ENCODE peak calls at places on chromosome 10, in ten cellular contexts. X is effector memory CD4-positive, alpha-beta T cell; O is pancreas; U is esophagus muscularis mucosa; N is heart right ventricle; P is left ventricle myocardium inferior; Y is K562; G is uterus; R is CD8-positive, alpha-beta T cell; K is HCT116. A is an unnamed sample. For H3K36me3, the result is how much of the 10 kb centered on the place peaks cover.

GRCh38 chr10:122147731-122148130 is 123.4 kb upstream of the BTBD16 start:
- DNase-seq in G (peak), O (no peak), N (no peak), K (no peak), U (no peak), R (no peak), Y (no peak), P (no peak), X (no peak), A (no peak)

GRCh38 chr10:42638821-42639270 is 476 bp upstream of the ZNF33B start:
- DNase-seq in N (no peak), O (no peak), U (no peak), K (no peak), X (no peak), G (no peak), R (peak), Y (no peak), P (no peak), A (no peak)

GRCh38 chr10:131902691-131903090 is 1.9 kb downstream of the PPP2R2D start:
- DNase-seq in Y (no peak), O (no peak), X (no peak), R (no peak), U (no peak), N (no peak), K (no peak), P (no peak), G (no peak), A (no peak)

GRCh38 chr10:74822583-74823089 is 3.8 kb upstream of the KAT6B start:
- DNase-seq in X (no peak), Y (no peak), P (no peak), G (peak), N (no peak), U (no peak), O (no peak), K (no peak), R (no peak), A (no peak)

GRCh38 chr10:127310932-127311331 is 114.5 kb upstream of the INSYN2A start:
- DNase-seq in Y (no peak), R (no peak), G (no peak), O (no peak), N (no peak), K (no peak), X (no peak), P (no peak), U (no peak), A (no peak)

GRCh38 chr10:124168581-124168980 is 75.2 kb upstream of the CHST15 start:
- DNase-seq in G (no peak), R (no peak), Y (no peak), X (no peak), P (no peak), U (no peak), O (no peak), K (no peak), N (no peak), A (peak)

GRCh38 chr10:29160110-29160669 is 128.7 kb upstream of the LYZL1 start:
- DNase-seq in X (no peak), R (no peak), G (no peak), P (no peak), N (no peak), Y (no peak), O (no peak), K (peak), U (no peak), A (no peak)

GRCh38 chr10:3068201-3068967 is 1.0 kb downstream of the PFKP start:
- DNase-seq in O (no peak), K (no peak), X (peak), G (peak), P (peak), N (peak), U (no peak), Y (peak), R (peak), A (no peak)

GRCh38 chr10:132652936-132653590 is 115.5 kb downstream of the INPP5A start:
- DNase-seq in N (no peak), P (no peak), U (no peak), G (no peak), R (no peak), K (no peak), O (no peak), X (no peak), Y (no peak), A (no peak)

GRCh38 chr10:31520982-31521381 is 202.0 kb downstream of the ZEB1 start:
- DNase-seq in Y (no peak), X (no peak), G (no peak), O (no peak), K (no peak), N (no peak), U (no peak), R (no peak), P (no peak), A (no peak)
- H3K36me3 ChIP-seq in Y (under half), X (under half), G (under half), O (under half), K (under half), N (half or more), U (under half), R (under half), P (half or more), A (under half)

DNA sequence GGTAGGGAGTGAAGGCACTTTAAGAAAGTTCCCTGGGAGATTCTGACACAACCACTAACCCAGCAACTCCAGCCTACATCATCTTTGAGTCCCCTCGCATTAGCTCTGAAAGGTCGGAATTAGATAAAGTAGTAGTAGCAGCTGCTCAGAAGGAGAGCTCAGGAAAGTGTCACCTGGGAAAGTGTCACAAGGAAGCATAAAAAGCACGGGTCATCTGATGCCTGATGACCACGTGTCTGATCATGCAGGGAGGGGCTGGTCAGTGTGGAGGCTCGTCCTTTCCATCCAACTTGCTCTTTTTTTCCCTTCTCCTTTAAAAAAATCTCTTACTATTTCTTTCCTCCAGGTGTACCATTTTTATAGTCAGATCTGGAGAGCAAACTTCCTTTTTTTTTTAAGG is 47.1 kb upstream of the PDCD4 start:
- DNase-seq in P (no peak), O (no peak), X (no peak), U (no peak), Y (no peak), N (no peak), G (no peak), R (no peak), K (no peak), A (no peak)
- H3K36me3 ChIP-seq in P (under half), O (under half), X (under half), U (under half), Y (under half), N (under half), G (under half), R (under half), K (under half), A (under half)

GRCh38 chr10:103688451-103688850 is 166.9 kb downstream of the SH3PXD2A start:
- DNase-seq in R (no peak), N (no peak), G (no peak), Y (no peak), U (no peak), K (no peak), X (no peak), P (no peak), O (no peak), A (no peak)

GRCh38 chr10:103685880-103686669 is 169.3 kb downstream of the SH3PXD2A start:
- DNase-seq in X (peak), Y (peak), K (peak), U (peak), P (peak), R (peak), N (peak), G (peak), O (peak), A (peak)

GRCh38 chr10:103690281-103690680 is 165.1 kb downstream of the SH3PXD2A start:
- DNase-seq in R (no peak), G (peak), K (no peak), P (no peak), O (no peak), Y (no peak), U (no peak), N (no peak), X (no peak), A (no peak)

GRCh38 chr10:103687172-103687571 is 168.2 kb downstream of the SH3PXD2A start:
- DNase-seq in Y (no peak), K (no peak), U (no peak), G (no peak), R (no peak), X (no peak), O (no peak), N (no peak), P (no peak), A (no peak)

GRCh38 chr10:103687718-103688117 is 167.7 kb downstream of the SH3PXD2A start:
- DNase-seq in Y (no peak), X (no peak), G (no peak), R (no peak), K (no peak), P (no peak), U (no peak), N (no peak), O (no peak), A (no peak)
- H3K36me3 ChIP-seq in Y (under half), X (under half), G (under half), R (under half), K (under half), P (under half), U (under half), N (under half), O (under half), A (under half)

DNA sequence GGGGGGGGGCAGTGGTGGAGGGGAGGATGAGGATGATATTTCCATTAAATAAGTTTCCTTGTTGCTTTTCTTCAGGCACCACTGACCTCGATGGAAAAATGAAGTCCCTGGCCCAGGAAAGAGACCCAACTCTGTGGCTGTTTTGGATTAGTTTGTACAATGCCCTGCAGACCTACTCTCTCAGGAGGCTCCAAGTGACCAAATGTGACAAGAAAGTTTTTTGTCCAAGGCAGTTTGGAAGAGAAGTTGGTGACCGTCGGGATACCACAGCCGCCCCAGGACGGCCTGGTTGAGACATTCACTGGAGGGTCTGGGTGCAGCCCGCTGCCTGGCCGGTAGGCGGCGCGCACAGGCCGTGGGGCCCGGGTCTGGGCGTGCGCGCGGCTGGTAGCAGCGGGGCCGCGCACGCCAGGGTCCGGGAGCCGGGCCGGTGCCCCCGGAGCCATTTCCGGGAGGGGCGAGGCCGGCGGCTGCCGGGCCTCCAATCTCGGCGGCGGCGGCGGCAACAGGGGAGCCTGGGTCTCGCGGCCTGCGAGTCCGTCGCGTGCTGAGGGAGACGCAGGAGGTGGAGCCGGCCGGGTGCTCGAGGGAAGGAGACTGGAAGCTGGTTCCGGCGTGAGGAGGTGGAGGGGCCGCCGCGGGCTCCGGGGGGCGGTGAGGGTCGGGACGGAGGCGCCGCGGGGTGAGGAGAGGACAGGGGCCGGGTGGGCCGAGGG is at the start of gene SGPL1:
- DNase-seq in R (peak), X (peak), Y (peak), G (peak), O (peak), U (peak), P (peak), N (peak), K (peak), A (peak)
- H3K36me3 ChIP-seq in R (under half), X (under half), Y (under half), G (under half), O (under half), U (under half), P (under half), N (under half), K (under half), A (under half)

DNA sequence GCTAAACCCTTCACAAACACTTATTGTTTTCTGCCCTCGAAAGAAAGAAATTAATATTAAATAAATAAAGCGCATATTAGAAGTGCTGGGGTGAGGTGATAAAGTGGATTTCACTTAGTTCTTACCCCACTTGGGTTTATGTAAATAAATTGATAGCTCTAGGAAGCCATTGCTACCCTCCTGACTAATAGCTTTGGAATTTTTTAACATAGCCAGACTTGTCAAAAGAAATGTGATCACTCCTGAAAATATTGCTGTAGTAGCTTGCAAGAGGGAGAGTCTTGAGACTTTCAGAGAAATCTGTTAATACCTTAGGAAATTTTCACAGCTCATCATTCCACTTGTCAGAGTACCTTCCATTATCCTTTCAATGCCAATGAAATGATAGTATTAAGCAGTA is 7.6 kb downstream of the ARL5B start:
- DNase-seq in R (no peak), P (no peak), G (no peak), Y (no peak), U (no peak), X (no peak), O (no peak), K (no peak), N (no peak), A (no peak)
- H3K36me3 ChIP-seq in R (under half), P (under half), G (under half), Y (half or more), U (under half), X (under half), O (under half), K (under half), N (under half), A (under half)